ENCODE peak calls at places on chromosomes 16 and 17, in four cellular contexts. Z, F, U and S are unnamed samples.

GRCh38 chr16:50473375-50473945 is 74.7 kb upstream of the NKD1 start:
- DNase-seq in Z (no peak), F (no peak), U (peak), S (no peak)

GRCh38 chr16:11835891-11836652 is 15.3 kb downstream of the RSL1D1 start:
- DNase-seq in Z (peak), F (no peak), U (no peak), S (no peak)

GRCh38 chr17:81151039-81151677 is 14.1 kb upstream of the PVALEF start:
- DNase-seq in Z (no peak), F (no peak), U (no peak), S (no peak)

GRCh38 chr16:75114946-75115825 is 1.4 kb downstream of the LDHD start:
- DNase-seq in Z (no peak), F (peak), U (no peak), S (no peak)

GRCh38 chr17:77489898-77490265 is 349.1 kb downstream of the SEC14L1 start:
- DNase-seq in Z (peak), F (peak), U (no peak), S (no peak)

GRCh38 chr17:2062571-2063183 is 7.8 kb downstream of the HIC1 start:
- DNase-seq in Z (no peak), F (peak), U (no peak), S (no peak)

GRCh38 chr17:6677158-6677831 is 25.7 kb downstream of the C17orf100 start:
- DNase-seq in Z (no peak), F (no peak), U (no peak), S (no peak)

GRCh38 chr16:17403859-17404545 is 66.8 kb downstream of the XYLT1 start:
- DNase-seq in Z (no peak), F (no peak), U (no peak), S (no peak)

GRCh38 chr16:89373355-89374110 is 116.8 kb downstream of the ANKRD11 start:
- DNase-seq in Z (peak), F (peak), U (no peak), S (no peak)

GRCh38 chr16:28067604-28068382 is 4.3 kb upstream of the GSG1L start:
- DNase-seq in Z (peak), F (no peak), U (no peak), S (no peak)

GRCh38 chr16:28051486-28051885 is 12.0 kb downstream of the GSG1L start:
- DNase-seq in Z (no peak), F (no peak), U (no peak), S (no peak)

GRCh38 chr17:4476017-4476416 is 22.7 kb upstream of the SPNS2 start:
- DNase-seq in Z (no peak), F (no peak), U (no peak), S (no peak)

GRCh38 chr16:16172991-16173390 is 50.3 kb downstream of the ABCC6 start:
- DNase-seq in Z (no peak), F (no peak), U (no peak), S (no peak)

GRCh38 chr16:74657873-74658642 is 8.6 kb downstream of the RFWD3 start:
- DNase-seq in Z (no peak), F (no peak), U (no peak), S (no peak)

GRCh38 chr17:78645421-78646295 is 68.5 kb upstream of the DNAH17 start:
- DNase-seq in Z (peak), F (no peak), U (peak), S (peak)

GRCh38 chr17:20008242-20009051 is 712 bp upstream of the SPECC1 start:
- DNase-seq in Z (peak), F (peak), U (peak), S (peak)

GRCh38 chr17:4999429-5000093 is 1.8 kb downstream of the KIF1C start:
- DNase-seq in Z (no peak), F (no peak), U (peak), S (no peak)

GRCh38 chr16:12700161-12700560 is 103.5 kb downstream of the CPPED1 start:
- DNase-seq in Z (no peak), F (no peak), U (no peak), S (no peak)

GRCh38 chr17:45222273-45222993 is 748 bp downstream of the FMNL1 start:
- DNase-seq in Z (no peak), F (no peak), U (no peak), S (no peak)

GRCh38 chr17:74287203-74287602 is 13.2 kb downstream of the DNAI2 start:
- DNase-seq in Z (no peak), F (no peak), U (no peak), S (no peak)

GRCh38 chr16:23119570-23119969 is 29.7 kb downstream of the USP31 start:
- DNase-seq in Z (peak), F (no peak), U (no peak), S (no peak)

GRCh38 chr17:41549596-41550039 is 21.5 kb upstream of the KRT19 start:
- DNase-seq in Z (peak), F (no peak), U (no peak), S (no peak)

DNA sequence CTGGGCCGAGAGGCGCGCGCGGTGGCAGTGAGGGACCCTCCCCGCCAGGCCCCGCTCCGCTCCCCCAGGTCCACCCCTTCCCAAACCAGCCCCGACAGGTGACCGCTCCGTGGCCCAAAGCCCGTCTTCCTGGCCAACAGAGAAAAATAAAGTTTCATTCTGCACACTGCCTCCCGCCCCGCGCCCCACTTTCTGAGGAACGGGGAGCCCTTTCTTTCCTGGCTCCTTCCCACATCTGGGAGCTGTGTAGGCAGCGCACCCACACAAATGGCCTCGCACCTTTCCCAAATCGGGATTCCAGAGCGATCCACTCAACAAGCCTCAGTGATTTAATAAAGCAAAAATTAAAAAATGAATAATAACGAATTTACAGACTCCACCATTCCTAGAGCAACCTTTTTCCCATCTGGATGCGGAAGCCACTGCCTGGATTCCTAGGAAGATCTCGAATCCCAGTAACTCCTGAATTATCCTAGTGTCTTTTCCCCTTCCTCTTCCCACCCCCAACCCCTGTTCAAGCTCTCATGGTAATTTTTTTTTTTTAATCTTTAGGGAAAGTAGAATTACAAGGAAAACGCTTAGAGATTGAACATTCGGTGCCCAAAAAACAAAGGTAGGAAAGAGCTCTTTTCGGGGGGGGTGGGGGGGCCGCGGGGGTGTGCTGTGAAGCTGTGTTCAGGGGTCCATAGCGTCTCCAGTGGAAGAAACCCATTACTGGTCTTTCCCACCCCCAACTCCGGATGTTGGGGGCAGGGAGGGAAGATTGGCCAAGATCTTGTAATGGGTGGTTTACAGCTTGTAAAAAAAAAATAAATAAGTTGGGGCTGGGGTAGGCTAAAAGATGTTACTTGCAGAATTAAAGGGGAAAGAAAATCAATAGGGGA is 1.6 kb downstream of the IGF2BP1 start:
- DNase-seq in Z (no peak), F (no peak), U (no peak), S (no peak)
- TF ChIP-seq CTCF in Z (no peak), F (no peak), U (no peak), S (no peak)

GRCh38 chr17:63232565-63233310 is 213.4 kb downstream of the CYB561 start:
- DNase-seq in Z (no peak), F (no peak), U (no peak), S (no peak)
- TF ChIP-seq CTCF in Z (no peak), F (no peak), U (no peak), S (no peak)

DNA sequence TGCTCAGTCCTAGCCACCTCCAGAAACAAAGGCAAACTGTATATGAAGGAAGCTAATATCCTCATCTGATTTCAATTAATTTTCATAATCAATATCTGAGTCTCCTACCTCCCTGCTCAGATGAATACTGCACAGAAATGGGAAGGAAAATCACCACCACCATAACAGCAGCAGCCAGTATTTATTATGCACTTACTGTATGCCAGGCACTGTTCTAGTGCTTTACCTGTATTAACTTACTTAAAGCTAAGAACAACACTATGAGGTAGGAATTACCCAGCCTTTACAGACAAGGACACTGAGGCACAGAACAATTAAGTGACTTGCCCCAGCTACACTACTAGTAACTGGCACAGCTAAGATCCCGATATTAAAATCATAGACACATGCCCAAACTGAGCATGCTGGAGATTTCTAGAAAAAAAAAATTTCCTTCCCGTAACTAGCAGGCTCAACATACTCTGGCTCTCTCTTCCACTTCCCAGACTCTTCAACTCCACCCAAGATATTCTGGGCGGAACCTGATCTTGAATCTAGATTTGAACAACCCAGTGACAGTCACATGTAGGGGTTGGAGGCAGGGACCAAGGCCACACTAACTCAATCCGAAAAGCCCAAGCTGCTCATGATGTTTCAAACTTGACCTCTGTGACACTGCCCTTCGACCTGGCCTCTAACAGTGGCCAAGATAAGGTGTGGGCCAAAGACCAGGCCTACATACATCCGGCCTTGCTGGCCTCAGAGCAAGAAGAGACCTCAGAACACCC is 3.9 kb downstream of the TRIM25 start:
- DNase-seq in Z (no peak), F (no peak), U (no peak), S (no peak)
- TF ChIP-seq CTCF in Z (no peak), F (no peak), U (no peak), S (no peak)

GRCh38 chr17:67679721-67680120 is 38.0 kb upstream of the NOL11 start:
- DNase-seq in Z (no peak), F (no peak), U (no peak), S (peak)

GRCh38 chr17:67682196-67682595 is 35.5 kb upstream of the NOL11 start:
- DNase-seq in Z (no peak), F (no peak), U (no peak), S (no peak)

GRCh38 chr17:67680445-67681224 is 37.1 kb upstream of the NOL11 start:
- DNase-seq in Z (no peak), F (no peak), U (no peak), S (no peak)

GRCh38 chr17:67675481-67675880 is 42.3 kb upstream of the NOL11 start:
- DNase-seq in Z (no peak), F (no peak), U (no peak), S (no peak)

DNA sequence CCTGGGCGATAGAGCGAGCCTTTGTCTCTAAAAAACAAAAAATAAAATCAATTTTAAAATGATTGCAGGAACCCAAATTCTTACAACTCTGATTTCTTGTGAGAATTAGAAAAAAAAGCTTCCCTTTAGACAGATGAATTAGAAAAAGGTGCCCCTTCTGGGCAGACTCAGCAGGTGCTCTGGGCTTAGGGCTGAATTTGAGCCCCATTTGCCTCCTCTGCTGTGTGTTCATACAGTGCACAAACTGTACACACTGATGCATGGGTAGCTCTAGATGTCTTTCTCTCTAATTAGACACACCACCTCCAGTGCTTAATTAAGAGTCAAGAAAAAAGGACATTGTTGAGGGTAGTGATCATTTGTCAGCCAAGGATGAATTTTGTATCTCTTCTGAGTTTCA is 38.5 kb upstream of the NOL11 start:
- DNase-seq in Z (no peak), F (no peak), U (no peak), S (no peak)
- TF ChIP-seq CTCF in Z (no peak), F (no peak), U (peak), S (no peak)

GRCh38 chr16:85565796-85566501 is 47.2 kb upstream of the GSE1 start:
- DNase-seq in Z (no peak), F (no peak), U (no peak), S (no peak)

GRCh38 chr16:85568519-85568918 is 44.6 kb upstream of the GSE1 start:
- DNase-seq in Z (no peak), F (no peak), U (no peak), S (no peak)

GRCh38 chr16:85566502-85567100 is 46.5 kb upstream of the GSE1 start:
- DNase-seq in Z (no peak), F (no peak), U (no peak), S (no peak)

GRCh38 chr16:85569039-85569614 is 44.0 kb upstream of the GSE1 start:
- DNase-seq in Z (no peak), F (no peak), U (no peak), S (no peak)

DNA sequence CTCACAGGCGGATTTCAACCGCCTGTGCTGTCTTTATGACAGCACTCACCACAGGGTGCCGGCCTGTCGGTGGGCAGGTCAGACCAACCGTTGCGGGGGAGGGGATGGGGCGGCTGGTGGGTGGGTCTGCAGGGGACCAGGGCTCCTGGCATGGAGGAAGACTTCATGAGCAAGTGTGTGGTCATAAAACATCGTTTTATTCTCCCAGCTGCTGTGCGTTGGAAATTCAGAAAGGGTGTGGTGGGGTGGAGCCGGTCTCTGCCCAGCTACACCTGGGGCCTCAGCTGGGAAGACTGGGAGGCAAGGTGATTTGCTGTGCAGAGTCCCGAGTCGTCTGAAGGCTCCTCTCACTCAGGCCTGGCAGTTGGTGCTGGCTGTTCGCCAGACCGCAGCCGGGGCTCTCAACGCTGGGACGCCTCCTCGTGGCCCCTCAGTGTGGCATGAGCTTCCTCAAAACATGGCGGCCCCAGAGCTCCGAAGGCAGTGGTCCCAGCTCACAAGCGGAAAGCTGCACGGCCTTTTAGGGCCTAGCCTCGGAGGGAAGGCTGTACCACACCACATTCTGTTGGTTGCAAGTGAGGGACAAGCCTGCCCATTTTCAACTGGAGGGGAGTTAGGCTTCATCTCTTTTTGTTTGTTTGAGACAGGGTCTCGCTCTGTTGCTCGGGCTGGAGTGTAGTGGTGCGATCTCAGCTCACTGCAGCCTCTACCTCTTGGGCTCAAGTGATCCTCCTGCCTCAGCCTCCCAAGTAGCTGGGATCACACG is 45.8 kb upstream of the GSE1 start:
- DNase-seq in Z (no peak), F (no peak), U (no peak), S (no peak)
- TF ChIP-seq CTCF in Z (no peak), F (no peak), U (no peak), S (no peak)

DNA sequence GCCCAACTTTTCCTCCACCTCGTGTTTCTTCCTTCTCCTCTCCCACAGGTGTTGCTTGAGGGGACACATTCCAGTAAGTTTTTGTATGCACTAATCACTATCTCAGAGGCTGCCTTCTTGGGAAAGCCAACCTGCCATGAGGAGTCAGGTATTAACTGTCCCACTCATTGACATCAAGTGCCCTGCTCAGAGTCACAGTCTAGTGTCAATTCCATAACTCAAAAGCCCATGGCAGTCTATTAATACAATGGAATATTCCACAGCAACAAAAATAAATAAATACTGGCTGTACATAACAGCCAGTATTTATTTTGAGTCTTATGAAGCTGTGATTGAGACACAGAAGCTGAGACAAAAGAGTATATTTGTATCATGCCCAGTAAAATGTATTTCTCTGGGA is 26.1 kb upstream of the KIF2B start:
- DNase-seq in Z (no peak), F (no peak), U (no peak), S (no peak)
- TF ChIP-seq CTCF in Z (no peak), F (no peak), U (no peak), S (no peak)

GRCh38 chr17:17975441-17975840 is 2.8 kb downstream of the DRC3 start:
- DNase-seq in Z (no peak), F (no peak), U (no peak), S (no peak)

GRCh38 chr17:17970699-17971430 is 1.3 kb downstream of the TOM1L2 start:
- DNase-seq in Z (no peak), F (no peak), U (no peak), S (no peak)

GRCh38 chr17:17972126-17972951 is at the start of the genes DRC3 and TOM1L2:
- DNase-seq in Z (peak), F (peak), U (peak), S (peak)

GRCh38 chr17:17972952-17973254 is 241 bp downstream of the DRC3 start:
- DNase-seq in Z (no peak), F (no peak), U (no peak), S (no peak)

GRCh38 chr17:17971431-17972125 is 622 bp downstream of the TOM1L2 start:
- DNase-seq in Z (no peak), F (peak), U (no peak), S (no peak)
- TF ChIP-seq CTCF in Z (no peak), F (no peak), U (no peak), S (no peak)

GRCh38 chr16:2077696-2078095 is 29.9 kb downstream of the TSC2 start:
- DNase-seq in Z (no peak), F (no peak), U (no peak), S (no peak)
- TF ChIP-seq CTCF in Z (no peak), F (no peak), U (no peak), S (no peak)

DNA sequence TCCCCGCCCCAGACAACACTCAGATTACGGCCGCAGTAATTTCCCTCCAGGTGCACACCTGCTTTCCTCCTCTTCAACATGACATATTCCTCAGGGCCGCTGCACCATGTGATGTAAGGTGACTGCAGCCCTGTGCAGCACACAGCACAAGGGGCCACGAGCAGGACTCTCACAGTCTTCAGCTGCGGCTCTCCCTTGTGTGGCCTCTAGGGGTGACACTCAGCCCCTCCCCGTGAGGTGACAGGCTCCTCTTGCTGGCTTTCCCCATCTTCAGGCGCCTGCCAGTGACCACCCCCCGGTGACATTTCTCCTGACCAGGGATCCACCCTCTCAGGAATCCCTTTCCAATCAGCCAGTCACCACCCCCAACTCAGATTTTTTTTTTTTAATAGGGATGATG is 31.3 kb upstream of the ABCC3 start:
- DNase-seq in Z (no peak), F (no peak), U (no peak), S (no peak)
- TF ChIP-seq CTCF in Z (no peak), F (no peak), U (no peak), S (no peak)

GRCh38 chr16:30377050-30377811 is 2.6 kb downstream of the MYL11 start:
- DNase-seq in Z (no peak), F (no peak), U (no peak), S (no peak)

GRCh38 chr16:30380072-30380471 is 2.3 kb downstream of the SEPTIN1 start:
- DNase-seq in Z (no peak), F (no peak), U (no peak), S (no peak)

GRCh38 chr16:30377812-30378235 is 3.2 kb downstream of the MYL11 start:
- DNase-seq in Z (peak), F (peak), U (peak), S (peak)

GRCh38 chr16:30379165-30379783 is 3.1 kb downstream of the SEPTIN1 start:
- DNase-seq in Z (no peak), F (no peak), U (no peak), S (no peak)

GRCh38 chr16:30378236-30379164 is 3.9 kb downstream of the SEPTIN1 start:
- DNase-seq in Z (peak), F (peak), U (peak), S (peak)
- TF ChIP-seq CTCF in Z (peak), F (no peak), U (no peak), S (no peak)